ENCODE peak calls at places on chromosomes 1 and 21, in nine cellular contexts. One of them, this sample, is unnamed.

GRCh38 chr1:55580845-55581332 is 365.7 kb upstream of the USP24 start:
- DNase-seq in endothelial cell: no peak
- DNase-seq in activated CD8-positive, alpha-beta T cell treated with anti-CD3 and anti-CD28 coated beads for 36 hours: no peak
- DNase-seq in Calu3: no peak
- DNase-seq in A549: peak; percentile 42
- DNase-seq in osteoblast: peak; percentile 91
- DNase-seq in GM13977: no peak
- DNase-seq in left lung: no peak
- DNase-seq in astrocyte of the spinal cord: peak; percentile 85
- DNase-seq in this sample: no peak

GRCh38 chr1:55536466-55536865 is 321.3 kb upstream of the USP24 start:
- DNase-seq in Calu3: no peak
- DNase-seq in astrocyte of the spinal cord: no peak
- DNase-seq in activated CD8-positive, alpha-beta T cell treated with anti-CD3 and anti-CD28 coated beads for 36 hours: no peak
- DNase-seq in endothelial cell: no peak
- DNase-seq in A549: no peak
- DNase-seq in GM13977: no peak
- DNase-seq in osteoblast: peak; percentile 51
- DNase-seq in left lung: no peak
- DNase-seq in this sample: peak; percentile 25

GRCh38 chr1:29389533-29390041 is 153.3 kb downstream of the PTPRU start:
- DNase-seq in GM13977: no peak
- DNase-seq in osteoblast: no peak
- DNase-seq in activated CD8-positive, alpha-beta T cell treated with anti-CD3 and anti-CD28 coated beads for 36 hours: no peak
- DNase-seq in endothelial cell: no peak
- DNase-seq in astrocyte of the spinal cord: no peak
- DNase-seq in Calu3: no peak
- DNase-seq in left lung: no peak
- DNase-seq in A549: no peak
- DNase-seq in this sample: no peak

GRCh38 chr1:200877010-200877409 is 4.2 kb downstream of the GPR25 start:
- DNase-seq in left lung: no peak
- DNase-seq in endothelial cell: no peak
- DNase-seq in osteoblast: no peak
- DNase-seq in activated CD8-positive, alpha-beta T cell treated with anti-CD3 and anti-CD28 coated beads for 36 hours: no peak
- DNase-seq in A549: no peak
- DNase-seq in astrocyte of the spinal cord: no peak
- DNase-seq in GM13977: no peak
- DNase-seq in Calu3: no peak
- DNase-seq in this sample: no peak

GRCh38 chr1:110494522-110495406 is 24.2 kb downstream of the KCNA10 start:
- DNase-seq in Calu3: no peak
- DNase-seq in A549: no peak
- DNase-seq in osteoblast: no peak
- DNase-seq in activated CD8-positive, alpha-beta T cell treated with anti-CD3 and anti-CD28 coated beads for 36 hours: no peak
- DNase-seq in endothelial cell: no peak
- DNase-seq in astrocyte of the spinal cord: no peak
- DNase-seq in left lung: no peak
- DNase-seq in GM13977: no peak
- DNase-seq in this sample: no peak

GRCh38 chr1:231549733-231550447 is 21.4 kb downstream of the TSNAX start:
- DNase-seq in activated CD8-positive, alpha-beta T cell treated with anti-CD3 and anti-CD28 coated beads for 36 hours: no peak
- DNase-seq in Calu3: no peak
- DNase-seq in A549: no peak
- DNase-seq in astrocyte of the spinal cord: no peak
- DNase-seq in osteoblast: no peak
- DNase-seq in left lung: no peak
- DNase-seq in endothelial cell: no peak
- DNase-seq in GM13977: no peak
- DNase-seq in this sample: no peak

GRCh38 chr1:186806477-186806876 is 22.3 kb upstream of the PLA2G4A start:
- DNase-seq in astrocyte of the spinal cord: no peak
- DNase-seq in A549: peak; percentile 77
- DNase-seq in endothelial cell: peak; percentile 46
- DNase-seq in Calu3: peak; percentile 70
- DNase-seq in osteoblast: no peak
- DNase-seq in left lung: no peak
- DNase-seq in GM13977: no peak
- DNase-seq in activated CD8-positive, alpha-beta T cell treated with anti-CD3 and anti-CD28 coated beads for 36 hours: peak; percentile 6
- DNase-seq in this sample: peak; percentile 54

GRCh38 chr1:36351222-36351977 is 28.0 kb upstream of the EVA1B start:
- DNase-seq in astrocyte of the spinal cord: peak; percentile 87
- DNase-seq in Calu3: peak; percentile 70
- DNase-seq in endothelial cell: no peak
- DNase-seq in osteoblast: peak; percentile 96
- DNase-seq in left lung: peak; percentile 55
- DNase-seq in A549: peak; percentile 68
- DNase-seq in GM13977: no peak
- DNase-seq in activated CD8-positive, alpha-beta T cell treated with anti-CD3 and anti-CD28 coated beads for 36 hours: no peak
- DNase-seq in this sample: no peak

GRCh38 chr1:212670301-212670700 is 29.3 kb downstream of the BATF3 start:
- DNase-seq in A549: no peak
- DNase-seq in astrocyte of the spinal cord: no peak
- DNase-seq in osteoblast: no peak
- DNase-seq in activated CD8-positive, alpha-beta T cell treated with anti-CD3 and anti-CD28 coated beads for 36 hours: no peak
- DNase-seq in left lung: no peak
- DNase-seq in endothelial cell: no peak
- DNase-seq in GM13977: no peak
- DNase-seq in Calu3: no peak
- DNase-seq in this sample: no peak

GRCh38 chr1:86429830-86430229 is 5.9 kb downstream of the CLCA2 start:
- DNase-seq in endothelial cell: no peak
- DNase-seq in left lung: peak; percentile 48
- DNase-seq in osteoblast: peak; percentile 83
- DNase-seq in Calu3: peak; percentile 54
- DNase-seq in activated CD8-positive, alpha-beta T cell treated with anti-CD3 and anti-CD28 coated beads for 36 hours: peak; percentile 8
- DNase-seq in GM13977: no peak
- DNase-seq in astrocyte of the spinal cord: peak; percentile 92
- DNase-seq in A549: peak; percentile 46
- DNase-seq in this sample: no peak

GRCh38 chr1:223001653-223002634 is 141.1 kb downstream of the TLR5 start:
- DNase-seq in endothelial cell: no peak
- DNase-seq in GM13977: no peak
- DNase-seq in osteoblast: peak; percentile 44
- DNase-seq in activated CD8-positive, alpha-beta T cell treated with anti-CD3 and anti-CD28 coated beads for 36 hours: no peak
- DNase-seq in A549: peak; percentile 9
- DNase-seq in astrocyte of the spinal cord: no peak
- DNase-seq in Calu3: no peak
- DNase-seq in left lung: no peak
- DNase-seq in this sample: no peak
- TF ChIP-seq CTCF in endothelial cell: no peak
- TF ChIP-seq CTCF in GM13977: no peak
- TF ChIP-seq CTCF in osteoblast: peak; percentile 63
- TF ChIP-seq CTCF in activated CD8-positive, alpha-beta T cell treated with anti-CD3 and anti-CD28 coated beads for 36 hours: no peak
- TF ChIP-seq CTCF in A549: peak; percentile 16
- TF ChIP-seq CTCF in astrocyte of the spinal cord: peak; percentile 40
- TF ChIP-seq CTCF in Calu3: no peak
- TF ChIP-seq CTCF in left lung: no peak
- TF ChIP-seq CTCF in this sample: no peak

DNA sequence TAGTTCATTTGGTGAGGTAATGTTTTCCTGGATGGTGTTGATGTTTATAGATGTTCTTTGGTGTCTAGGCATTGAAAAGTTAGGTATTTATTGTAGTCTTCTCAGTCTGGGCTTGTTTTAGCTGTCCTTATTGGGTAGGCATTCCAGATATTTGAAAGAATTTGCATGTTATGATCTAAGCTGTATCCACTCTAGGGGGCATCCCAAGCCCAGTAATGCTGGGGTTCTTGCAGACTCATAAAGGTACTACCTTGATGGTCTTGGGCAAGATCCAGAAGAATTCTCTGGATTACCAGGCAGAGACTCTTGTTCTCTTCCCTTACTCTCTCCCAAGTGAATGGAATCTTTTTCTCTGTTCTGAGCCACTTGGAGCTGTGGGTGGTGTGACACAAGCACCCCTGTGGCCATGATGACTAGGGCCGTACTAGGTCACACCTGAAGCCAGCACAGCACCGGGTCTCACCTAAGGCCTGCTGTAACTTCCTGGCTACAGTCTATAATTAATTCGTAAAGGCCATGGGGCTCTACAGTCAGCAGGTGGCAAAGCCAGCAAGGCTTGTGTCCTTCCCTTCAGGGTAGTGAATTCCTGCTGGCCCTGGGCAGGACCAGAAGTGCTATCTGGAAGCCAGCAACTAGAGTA is 74.8 kb upstream of the PDE4B start:
- DNase-seq in A549: peak; percentile 22
- DNase-seq in osteoblast: no peak
- DNase-seq in activated CD8-positive, alpha-beta T cell treated with anti-CD3 and anti-CD28 coated beads for 36 hours: peak; percentile 34
- DNase-seq in endothelial cell: no peak
- DNase-seq in Calu3: peak; percentile 21
- DNase-seq in astrocyte of the spinal cord: peak; percentile 45
- DNase-seq in GM13977: no peak
- DNase-seq in left lung: no peak
- DNase-seq in this sample: peak; percentile 16
- TF ChIP-seq CTCF in A549: no peak
- TF ChIP-seq CTCF in osteoblast: peak; percentile 44
- TF ChIP-seq CTCF in activated CD8-positive, alpha-beta T cell treated with anti-CD3 and anti-CD28 coated beads for 36 hours: no peak
- TF ChIP-seq CTCF in endothelial cell: no peak
- TF ChIP-seq CTCF in Calu3: no peak
- TF ChIP-seq CTCF in astrocyte of the spinal cord: peak; percentile 31
- TF ChIP-seq CTCF in GM13977: no peak
- TF ChIP-seq CTCF in left lung: no peak
- TF ChIP-seq CTCF in this sample: no peak

DNA sequence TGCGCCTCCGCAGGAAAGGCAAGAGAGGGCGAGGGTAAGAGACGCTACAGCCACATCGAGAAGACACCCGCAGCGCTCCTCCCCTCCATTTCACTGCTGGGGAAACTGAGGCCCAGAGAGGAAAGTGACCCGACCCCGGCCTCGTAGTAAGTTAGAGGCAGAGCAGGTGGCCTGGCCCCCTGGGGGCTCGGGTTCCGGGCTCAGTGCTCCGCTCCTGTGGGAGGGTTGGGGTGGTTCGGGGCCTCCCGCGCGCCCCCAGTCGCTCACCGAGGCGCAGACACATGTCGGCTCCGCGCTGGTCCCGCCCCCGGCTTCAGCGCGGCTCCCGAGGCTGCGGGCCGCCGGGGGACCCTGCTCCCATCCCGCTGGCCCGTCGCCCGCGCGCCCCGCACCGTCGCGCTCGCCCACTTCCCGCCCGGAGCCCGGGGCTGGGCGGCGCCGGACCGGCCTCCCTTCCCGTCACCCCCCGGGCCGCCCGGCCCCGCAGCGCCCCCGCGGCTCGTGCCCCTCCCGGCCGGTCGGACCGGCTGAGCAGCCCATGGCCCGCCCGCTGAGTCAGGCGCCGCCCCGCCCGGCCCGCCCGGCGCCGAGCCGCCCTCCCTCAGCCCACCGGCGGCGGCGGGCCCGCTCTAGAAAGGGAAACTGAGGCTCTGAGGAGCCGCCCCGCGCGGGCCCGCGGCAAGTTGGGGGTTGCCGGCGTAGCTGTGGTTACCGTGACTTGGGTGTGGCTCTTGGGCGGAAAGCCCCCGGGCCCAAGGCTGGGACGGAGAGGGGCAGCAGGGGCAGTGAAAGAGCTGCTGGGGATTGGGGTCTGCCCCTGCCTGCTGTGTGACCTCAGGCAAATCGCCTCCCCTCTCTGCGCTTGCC is at the start of gene TMEM54:
- DNase-seq in A549: no peak
- DNase-seq in left lung: peak; percentile 64
- DNase-seq in astrocyte of the spinal cord: no peak
- DNase-seq in activated CD8-positive, alpha-beta T cell treated with anti-CD3 and anti-CD28 coated beads for 36 hours: peak; percentile 25
- DNase-seq in endothelial cell: no peak
- DNase-seq in GM13977: peak; percentile 79
- DNase-seq in osteoblast: peak; percentile 97
- DNase-seq in Calu3: peak; percentile 87
- DNase-seq in this sample: no peak
- TF ChIP-seq CTCF in A549: no peak
- TF ChIP-seq CTCF in left lung: no peak
- TF ChIP-seq CTCF in astrocyte of the spinal cord: no peak
- TF ChIP-seq CTCF in activated CD8-positive, alpha-beta T cell treated with anti-CD3 and anti-CD28 coated beads for 36 hours: no peak
- TF ChIP-seq CTCF in endothelial cell: no peak
- TF ChIP-seq CTCF in GM13977: no peak
- TF ChIP-seq CTCF in osteoblast: no peak
- TF ChIP-seq CTCF in Calu3: no peak
- TF ChIP-seq CTCF in this sample: no peak

DNA sequence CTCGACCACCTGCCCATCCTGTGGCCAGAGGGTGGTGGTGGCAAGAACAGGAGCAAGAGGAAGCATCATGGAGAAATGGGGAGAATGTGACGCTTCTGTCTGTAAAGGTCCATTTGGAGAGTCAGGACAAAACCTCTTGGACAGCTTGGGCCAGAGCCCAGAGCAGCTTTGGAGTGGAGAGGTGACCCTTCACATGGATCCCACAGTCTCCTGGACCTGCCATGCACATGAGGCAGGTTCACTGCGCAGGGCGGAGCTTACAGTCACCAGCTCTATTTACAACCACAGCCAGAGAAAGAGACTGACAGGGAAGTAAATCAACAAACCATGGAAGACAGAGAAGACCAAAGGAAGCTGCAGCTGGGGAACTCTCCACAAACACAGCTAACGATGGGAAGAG is 799 bp upstream of the RGS8 start:
- DNase-seq in activated CD8-positive, alpha-beta T cell treated with anti-CD3 and anti-CD28 coated beads for 36 hours: no peak
- DNase-seq in Calu3: no peak
- DNase-seq in A549: no peak
- DNase-seq in astrocyte of the spinal cord: no peak
- DNase-seq in osteoblast: no peak
- DNase-seq in GM13977: no peak
- DNase-seq in left lung: no peak
- DNase-seq in endothelial cell: no peak
- DNase-seq in this sample: no peak
- TF ChIP-seq CTCF in activated CD8-positive, alpha-beta T cell treated with anti-CD3 and anti-CD28 coated beads for 36 hours: no peak
- TF ChIP-seq CTCF in Calu3: no peak
- TF ChIP-seq CTCF in A549: no peak
- TF ChIP-seq CTCF in astrocyte of the spinal cord: no peak
- TF ChIP-seq CTCF in osteoblast: no peak
- TF ChIP-seq CTCF in GM13977: no peak
- TF ChIP-seq CTCF in left lung: no peak
- TF ChIP-seq CTCF in endothelial cell: no peak
- TF ChIP-seq CTCF in this sample: no peak

DNA sequence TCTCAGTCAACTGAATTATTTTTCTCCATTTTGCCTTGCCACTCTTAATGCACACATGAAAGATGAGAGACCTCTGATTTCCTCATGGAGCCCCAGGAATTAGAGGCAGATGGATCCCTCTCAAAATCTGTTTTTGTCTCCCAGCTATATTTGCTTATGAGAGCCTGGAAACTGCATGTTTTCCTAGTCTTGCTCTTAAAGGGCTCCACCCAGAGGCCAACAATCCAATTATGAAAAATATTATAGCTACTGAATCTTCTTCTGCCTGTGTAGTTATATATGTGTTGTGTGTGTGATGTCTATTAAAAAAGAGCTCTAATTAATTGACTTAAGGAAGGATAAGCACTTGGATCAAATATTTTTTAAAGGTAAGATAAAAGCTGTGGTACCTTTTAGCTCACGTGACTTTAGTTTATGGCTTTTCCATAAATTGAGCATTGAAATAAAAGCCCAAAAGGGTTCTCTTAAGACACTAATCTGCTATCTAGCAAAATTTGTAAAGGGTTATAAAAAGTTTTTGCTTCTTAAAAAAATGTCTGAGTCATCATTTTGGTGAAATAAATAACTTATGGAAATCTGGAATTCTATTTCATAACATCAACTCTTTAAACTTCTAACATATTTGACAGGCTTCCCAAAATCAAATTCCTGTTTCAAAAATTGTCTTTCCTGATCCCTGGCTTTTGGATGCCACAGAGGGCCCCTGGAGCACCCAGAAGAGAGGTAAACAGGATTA is 31.2 kb upstream of the TSPEAR start:
- DNase-seq in Calu3: no peak
- DNase-seq in left lung: no peak
- DNase-seq in astrocyte of the spinal cord: no peak
- DNase-seq in A549: peak; percentile 33
- DNase-seq in activated CD8-positive, alpha-beta T cell treated with anti-CD3 and anti-CD28 coated beads for 36 hours: no peak
- DNase-seq in endothelial cell: no peak
- DNase-seq in osteoblast: peak; percentile 65
- DNase-seq in GM13977: no peak
- DNase-seq in this sample: no peak
- TF ChIP-seq CTCF in Calu3: no peak
- TF ChIP-seq CTCF in left lung: no peak
- TF ChIP-seq CTCF in astrocyte of the spinal cord: peak; percentile 31
- TF ChIP-seq CTCF in A549: peak; percentile 48
- TF ChIP-seq CTCF in activated CD8-positive, alpha-beta T cell treated with anti-CD3 and anti-CD28 coated beads for 36 hours: peak; percentile 48
- TF ChIP-seq CTCF in endothelial cell: no peak
- TF ChIP-seq CTCF in osteoblast: peak; percentile 33
- TF ChIP-seq CTCF in GM13977: peak; percentile 25
- TF ChIP-seq CTCF in this sample: peak; percentile 3

This sample was measured in GM12865.